ENCODE peak calls at places on chromosomes 11 and 22, in nine cellular contexts. One of them, this sample, is unnamed.

GRCh38 chr22:23849009-23850006 is 8.4 kb upstream of the SLC2A11 start:
- DNase-seq in fibroblast of lung: peak
- DNase-seq in dorsolateral prefrontal cortex: peak
- DNase-seq in OCI-LY7: peak
- DNase-seq in psoas muscle: peak
- DNase-seq in hepatocyte: peak
- DNase-seq in spleen: peak
- DNase-seq in mammary epithelial cell: peak
- DNase-seq in cardiac fibroblast: peak
- DNase-seq in this sample: peak

GRCh38 chr22:48700566-48701295 is 1126.9 kb downstream of the BRD1 start:
- DNase-seq in fibroblast of lung: no peak
- DNase-seq in dorsolateral prefrontal cortex: no peak
- DNase-seq in OCI-LY7: no peak
- DNase-seq in psoas muscle: peak
- DNase-seq in hepatocyte: no peak
- DNase-seq in spleen: no peak
- DNase-seq in mammary epithelial cell: no peak
- DNase-seq in cardiac fibroblast: no peak
- DNase-seq in this sample: no peak

GRCh38 chr11:23765862-23766261 is 731.0 kb upstream of the LUZP2 start:
- DNase-seq in fibroblast of lung: peak
- DNase-seq in dorsolateral prefrontal cortex: no peak
- DNase-seq in OCI-LY7: no peak
- DNase-seq in psoas muscle: no peak
- DNase-seq in hepatocyte: no peak
- DNase-seq in spleen: no peak
- DNase-seq in mammary epithelial cell: no peak
- DNase-seq in cardiac fibroblast: peak
- DNase-seq in this sample: no peak

GRCh38 chr11:120112174-120112796 is 25.6 kb downstream of the TRIM29 start:
- DNase-seq in fibroblast of lung: no peak
- DNase-seq in dorsolateral prefrontal cortex: no peak
- DNase-seq in OCI-LY7: no peak
- DNase-seq in psoas muscle: no peak
- DNase-seq in hepatocyte: no peak
- DNase-seq in spleen: no peak
- DNase-seq in mammary epithelial cell: no peak
- DNase-seq in cardiac fibroblast: no peak
- DNase-seq in this sample: no peak

GRCh38 chr11:21704539-21704938 is 488.3 kb upstream of the ANO5 start:
- DNase-seq in fibroblast of lung: no peak
- DNase-seq in dorsolateral prefrontal cortex: no peak
- DNase-seq in OCI-LY7: no peak
- DNase-seq in psoas muscle: no peak
- DNase-seq in hepatocyte: no peak
- DNase-seq in spleen: no peak
- DNase-seq in mammary epithelial cell: no peak
- DNase-seq in cardiac fibroblast: no peak
- DNase-seq in this sample: no peak

GRCh38 chr11:9577551-9577950 is 4.1 kb downstream of the WEE1 start:
- DNase-seq in fibroblast of lung: peak
- DNase-seq in dorsolateral prefrontal cortex: no peak
- DNase-seq in OCI-LY7: peak
- DNase-seq in psoas muscle: no peak
- DNase-seq in hepatocyte: no peak
- DNase-seq in spleen: no peak
- DNase-seq in mammary epithelial cell: peak
- DNase-seq in cardiac fibroblast: peak
- DNase-seq in this sample: peak

GRCh38 chr11:7593476-7593875 is 79.7 kb downstream of the PPFIBP2 start:
- DNase-seq in fibroblast of lung: no peak
- DNase-seq in dorsolateral prefrontal cortex: no peak
- DNase-seq in OCI-LY7: no peak
- DNase-seq in psoas muscle: no peak
- DNase-seq in hepatocyte: no peak
- DNase-seq in spleen: no peak
- DNase-seq in mammary epithelial cell: no peak
- DNase-seq in cardiac fibroblast: no peak
- DNase-seq in this sample: no peak

GRCh38 chr11:65424200-65425104 is 1.9 kb downstream of the NEAT1 start:
- DNase-seq in fibroblast of lung: peak
- DNase-seq in dorsolateral prefrontal cortex: peak
- DNase-seq in OCI-LY7: peak
- DNase-seq in psoas muscle: peak
- DNase-seq in hepatocyte: no peak
- DNase-seq in spleen: peak
- DNase-seq in mammary epithelial cell: peak
- DNase-seq in cardiac fibroblast: peak
- DNase-seq in this sample: peak

GRCh38 chr11:123304828-123305530 is 109.9 kb upstream of the CLMP start:
- DNase-seq in fibroblast of lung: no peak
- DNase-seq in dorsolateral prefrontal cortex: no peak
- DNase-seq in OCI-LY7: peak
- DNase-seq in psoas muscle: no peak
- DNase-seq in hepatocyte: no peak
- DNase-seq in spleen: no peak
- DNase-seq in mammary epithelial cell: no peak
- DNase-seq in cardiac fibroblast: no peak
- DNase-seq in this sample: peak

GRCh38 chr11:57072640-57073039 is 83.9 kb downstream of the OR5AK2 start:
- DNase-seq in fibroblast of lung: peak
- DNase-seq in dorsolateral prefrontal cortex: no peak
- DNase-seq in OCI-LY7: no peak
- DNase-seq in psoas muscle: no peak
- DNase-seq in hepatocyte: peak
- DNase-seq in spleen: no peak
- DNase-seq in mammary epithelial cell: peak
- DNase-seq in cardiac fibroblast: peak
- DNase-seq in this sample: no peak

GRCh38 chr11:18757742-18758294 is 31.8 kb upstream of the IGSF22 start:
- DNase-seq in fibroblast of lung: peak
- DNase-seq in dorsolateral prefrontal cortex: no peak
- DNase-seq in OCI-LY7: no peak
- DNase-seq in psoas muscle: no peak
- DNase-seq in hepatocyte: no peak
- DNase-seq in spleen: no peak
- DNase-seq in mammary epithelial cell: no peak
- DNase-seq in cardiac fibroblast: peak
- DNase-seq in this sample: no peak

GRCh38 chr11:126751242-126751641 is 249.3 kb downstream of the KIRREL3 start:
- DNase-seq in fibroblast of lung: peak
- DNase-seq in dorsolateral prefrontal cortex: no peak
- DNase-seq in OCI-LY7: no peak
- DNase-seq in psoas muscle: no peak
- DNase-seq in hepatocyte: no peak
- DNase-seq in spleen: no peak
- DNase-seq in mammary epithelial cell: no peak
- DNase-seq in cardiac fibroblast: no peak
- DNase-seq in this sample: no peak

GRCh38 chr11:45809456-45810395 is 4.8 kb downstream of the SLC35C1 start:
- DNase-seq in fibroblast of lung: no peak
- DNase-seq in dorsolateral prefrontal cortex: no peak
- DNase-seq in OCI-LY7: no peak
- DNase-seq in psoas muscle: no peak
- DNase-seq in hepatocyte: no peak
- DNase-seq in spleen: no peak
- DNase-seq in mammary epithelial cell: no peak
- DNase-seq in cardiac fibroblast: no peak
- DNase-seq in this sample: no peak

GRCh38 chr11:46381046-46381835 is at the start of gene MDK:
- DNase-seq in fibroblast of lung: no peak
- DNase-seq in dorsolateral prefrontal cortex: peak
- DNase-seq in OCI-LY7: no peak
- DNase-seq in psoas muscle: peak
- DNase-seq in hepatocyte: peak
- DNase-seq in spleen: peak
- DNase-seq in mammary epithelial cell: no peak
- DNase-seq in cardiac fibroblast: peak
- DNase-seq in this sample: no peak

GRCh38 chr11:62431171-62431895 is 12.5 kb downstream of the SCGB1A1 start:
- DNase-seq in fibroblast of lung: peak
- DNase-seq in dorsolateral prefrontal cortex: no peak
- DNase-seq in OCI-LY7: no peak
- DNase-seq in psoas muscle: no peak
- DNase-seq in hepatocyte: no peak
- DNase-seq in spleen: no peak
- DNase-seq in mammary epithelial cell: no peak
- DNase-seq in cardiac fibroblast: peak
- DNase-seq in this sample: no peak
- H3K4me3 ChIP-seq in fibroblast of lung: no peak
- H3K4me3 ChIP-seq in dorsolateral prefrontal cortex: no peak
- H3K4me3 ChIP-seq in OCI-LY7: no peak
- H3K4me3 ChIP-seq in psoas muscle: no peak
- H3K4me3 ChIP-seq in hepatocyte: no peak
- H3K4me3 ChIP-seq in spleen: no peak
- H3K4me3 ChIP-seq in mammary epithelial cell: no peak
- H3K4me3 ChIP-seq in cardiac fibroblast: no peak
- H3K4me3 ChIP-seq in this sample: no peak

GRCh38 chr11:37657645-37658044 is 1059.6 kb upstream of the RAG2 start:
- DNase-seq in fibroblast of lung: peak
- DNase-seq in dorsolateral prefrontal cortex: no peak
- DNase-seq in OCI-LY7: no peak
- DNase-seq in psoas muscle: no peak
- DNase-seq in hepatocyte: no peak
- DNase-seq in spleen: no peak
- DNase-seq in mammary epithelial cell: peak
- DNase-seq in cardiac fibroblast: peak
- DNase-seq in this sample: no peak
- TF ChIP-seq CTCF in fibroblast of lung: no peak
- TF ChIP-seq CTCF in dorsolateral prefrontal cortex: no peak
- TF ChIP-seq CTCF in OCI-LY7: peak
- TF ChIP-seq CTCF in psoas muscle: no peak
- TF ChIP-seq CTCF in hepatocyte: peak
- TF ChIP-seq CTCF in spleen: no peak
- TF ChIP-seq CTCF in mammary epithelial cell: peak
- TF ChIP-seq CTCF in cardiac fibroblast: peak
- TF ChIP-seq CTCF in this sample: no peak

GRCh38 chr11:131683666-131684065 is 313.3 kb downstream of the NTM start:
- DNase-seq in fibroblast of lung: no peak
- DNase-seq in dorsolateral prefrontal cortex: no peak
- DNase-seq in OCI-LY7: no peak
- DNase-seq in psoas muscle: no peak
- DNase-seq in hepatocyte: no peak
- DNase-seq in spleen: no peak
- DNase-seq in mammary epithelial cell: no peak
- DNase-seq in cardiac fibroblast: no peak
- DNase-seq in this sample: no peak
- H3K4me3 ChIP-seq in fibroblast of lung: no peak
- H3K4me3 ChIP-seq in dorsolateral prefrontal cortex: no peak
- H3K4me3 ChIP-seq in OCI-LY7: no peak
- H3K4me3 ChIP-seq in psoas muscle: no peak
- H3K4me3 ChIP-seq in hepatocyte: no peak
- H3K4me3 ChIP-seq in spleen: no peak
- H3K4me3 ChIP-seq in mammary epithelial cell: no peak
- H3K4me3 ChIP-seq in cardiac fibroblast: no peak
- H3K4me3 ChIP-seq in this sample: no peak

GRCh38 chr22:27115410-27115809 is 458.0 kb downstream of the MIAT start:
- DNase-seq in fibroblast of lung: no peak
- DNase-seq in dorsolateral prefrontal cortex: no peak
- DNase-seq in OCI-LY7: no peak
- DNase-seq in psoas muscle: no peak
- DNase-seq in hepatocyte: no peak
- DNase-seq in spleen: no peak
- DNase-seq in mammary epithelial cell: no peak
- DNase-seq in cardiac fibroblast: no peak
- DNase-seq in this sample: no peak

GRCh38 chr22:27111796-27112195 is 454.4 kb downstream of the MIAT start:
- DNase-seq in fibroblast of lung: no peak
- DNase-seq in dorsolateral prefrontal cortex: no peak
- DNase-seq in OCI-LY7: no peak
- DNase-seq in psoas muscle: no peak
- DNase-seq in hepatocyte: no peak
- DNase-seq in spleen: no peak
- DNase-seq in mammary epithelial cell: no peak
- DNase-seq in cardiac fibroblast: no peak
- DNase-seq in this sample: no peak

GRCh38 chr22:27114186-27114585 is 456.8 kb downstream of the MIAT start:
- DNase-seq in fibroblast of lung: no peak
- DNase-seq in dorsolateral prefrontal cortex: no peak
- DNase-seq in OCI-LY7: no peak
- DNase-seq in psoas muscle: no peak
- DNase-seq in hepatocyte: no peak
- DNase-seq in spleen: no peak
- DNase-seq in mammary epithelial cell: no peak
- DNase-seq in cardiac fibroblast: no peak
- DNase-seq in this sample: no peak

GRCh38 chr22:27112273-27112672 is 454.9 kb downstream of the MIAT start:
- DNase-seq in fibroblast of lung: no peak
- DNase-seq in dorsolateral prefrontal cortex: no peak
- DNase-seq in OCI-LY7: no peak
- DNase-seq in psoas muscle: no peak
- DNase-seq in hepatocyte: no peak
- DNase-seq in spleen: no peak
- DNase-seq in mammary epithelial cell: no peak
- DNase-seq in cardiac fibroblast: no peak
- DNase-seq in this sample: no peak

DNA sequence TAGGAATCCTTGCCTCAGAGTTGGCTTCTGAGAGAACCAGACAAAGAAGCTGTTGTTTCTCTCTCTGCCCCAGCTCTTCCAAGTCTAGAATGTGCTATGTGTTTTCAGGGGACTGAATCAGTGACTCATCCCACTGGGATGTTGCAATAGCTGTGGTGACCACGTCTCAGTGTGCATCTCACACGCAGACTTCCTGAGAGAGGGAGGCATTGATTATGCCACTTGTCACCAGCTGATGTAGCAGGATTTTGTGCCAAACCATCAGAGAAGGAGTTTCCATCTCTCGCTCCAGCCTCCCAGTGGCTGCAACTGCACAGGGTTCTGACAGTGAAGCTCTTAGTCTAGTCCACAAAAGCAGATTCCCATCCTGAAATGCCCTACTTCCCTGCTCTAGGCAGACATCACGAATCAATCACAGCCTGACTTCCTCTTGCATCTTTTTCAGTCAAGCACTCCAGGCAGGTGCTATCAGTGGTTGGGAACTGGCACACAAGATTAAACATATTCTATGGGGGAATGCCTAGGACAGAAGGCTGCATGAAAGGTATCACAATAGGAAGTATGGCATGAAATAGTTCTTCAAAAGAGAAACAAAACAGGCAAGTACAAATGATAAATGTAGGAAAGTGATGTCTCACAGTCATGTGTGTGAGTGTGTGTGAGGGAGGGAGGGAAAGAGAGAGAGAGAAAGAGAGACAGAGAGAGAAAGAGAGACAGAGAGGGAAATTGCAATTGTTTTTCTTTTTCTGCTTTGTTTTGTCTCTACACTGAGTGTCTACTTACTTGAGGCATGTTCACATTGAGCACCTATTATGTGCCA is 456.0 kb downstream of the MIAT start:
- DNase-seq in fibroblast of lung: peak
- DNase-seq in dorsolateral prefrontal cortex: peak
- DNase-seq in OCI-LY7: no peak
- DNase-seq in psoas muscle: peak
- DNase-seq in hepatocyte: peak
- DNase-seq in spleen: no peak
- DNase-seq in mammary epithelial cell: peak
- DNase-seq in cardiac fibroblast: peak
- DNase-seq in this sample: no peak
- TF ChIP-seq CTCF in fibroblast of lung: no peak
- TF ChIP-seq CTCF in dorsolateral prefrontal cortex: peak
- TF ChIP-seq CTCF in OCI-LY7: no peak
- TF ChIP-seq CTCF in psoas muscle: no peak
- TF ChIP-seq CTCF in hepatocyte: no peak
- TF ChIP-seq CTCF in spleen: no peak
- TF ChIP-seq CTCF in mammary epithelial cell: no peak
- TF ChIP-seq CTCF in cardiac fibroblast: peak
- TF ChIP-seq CTCF in this sample: no peak

GRCh38 chr11:124877631-124878496 is 12.6 kb downstream of the ROBO3 start:
- DNase-seq in fibroblast of lung: no peak
- DNase-seq in dorsolateral prefrontal cortex: no peak
- DNase-seq in OCI-LY7: no peak
- DNase-seq in psoas muscle: no peak
- DNase-seq in hepatocyte: no peak
- DNase-seq in spleen: peak
- DNase-seq in mammary epithelial cell: no peak
- DNase-seq in cardiac fibroblast: no peak
- DNase-seq in this sample: no peak
- H3K4me3 ChIP-seq in fibroblast of lung: no peak
- H3K4me3 ChIP-seq in dorsolateral prefrontal cortex: peak
- H3K4me3 ChIP-seq in OCI-LY7: no peak
- H3K4me3 ChIP-seq in psoas muscle: peak
- H3K4me3 ChIP-seq in hepatocyte: no peak
- H3K4me3 ChIP-seq in spleen: peak
- H3K4me3 ChIP-seq in mammary epithelial cell: peak
- H3K4me3 ChIP-seq in cardiac fibroblast: peak
- H3K4me3 ChIP-seq in this sample: no peak

This sample was measured in GM12865.